ENCODE peak calls at places on chromosomes 16 and 17, in ten cellular contexts. C is heart right ventricle, N is GM12865, J is suprapubic skin, B is pancreas, U is HCT116, O is AG04450, I is progenitor cell of endocrine pancreas, P is MCF 10A, R is lower leg skin. S is an unnamed sample.

GRCh38 chr16:1401061-1401757 is 13.3 kb downstream of the UNKL start:
- DNase-seq in O (no peak), I (no peak), C (no peak), P (no peak), R (no peak), U (no peak), J (no peak), B (no peak), N (no peak), S (no peak)

GRCh38 chr17:499836-500543 is 147.4 kb upstream of the RPH3AL start:
- DNase-seq in O (no peak), J (no peak), U (no peak), I (no peak), P (no peak), C (no peak), R (no peak), N (peak), B (no peak), S (no peak)

GRCh38 chr17:41404024-41404651 is 6.7 kb upstream of the KRT31 start:
- DNase-seq in C (no peak), I (no peak), B (no peak), U (peak), O (peak), R (no peak), N (peak), J (no peak), P (peak), S (peak)

GRCh38 chr16:27640277-27640600 is 90.3 kb downstream of the KATNIP start:
- DNase-seq in J (no peak), O (no peak), N (no peak), U (no peak), I (no peak), C (no peak), R (no peak), P (peak), B (no peak), S (no peak)

GRCh38 chr16:4694664-4695451 is 1.5 kb downstream of the NUDT16L1 start:
- DNase-seq in P (no peak), C (peak), B (no peak), U (no peak), I (no peak), R (peak), O (no peak), J (no peak), N (no peak), S (no peak)

GRCh38 chr16:2500937-2501750 is 12.6 kb upstream of the ATP6V0C start:
- DNase-seq in R (peak), U (no peak), I (peak), O (peak), N (peak), J (no peak), P (peak), B (peak), C (peak), S (no peak)

GRCh38 chr16:17470871-17471744 is at the start of gene XYLT1:
- DNase-seq in P (peak), J (peak), U (no peak), B (peak), C (peak), N (no peak), I (peak), O (peak), R (peak), S (peak)

GRCh38 chr17:29577778-29578211 is 9.3 kb downstream of the TP53I13 start:
- DNase-seq in O (no peak), U (no peak), R (no peak), N (no peak), B (peak), I (no peak), C (no peak), J (peak), P (no peak), S (no peak)

GRCh38 chr16:17972460-17972943 is 364.0 kb downstream of the NPIPA8 start:
- DNase-seq in N (no peak), I (no peak), R (peak), U (no peak), P (no peak), J (peak), B (no peak), O (no peak), C (no peak), S (no peak)

GRCh38 chr16:31267332-31268032 is 7.7 kb downstream of the ITGAM start:
- DNase-seq in P (peak), O (no peak), B (no peak), U (no peak), R (peak), I (no peak), C (no peak), N (no peak), J (no peak), S (no peak)

GRCh38 chr17:59381716-59382570 is 50.5 kb downstream of the YPEL2 start:
- DNase-seq in I (no peak), P (no peak), C (peak), N (no peak), O (no peak), U (no peak), B (peak), R (no peak), J (no peak), S (no peak)

GRCh38 chr17:4735825-4736651 is 3.6 kb upstream of the ZMYND15 start:
- DNase-seq in B (no peak), I (no peak), U (no peak), R (no peak), N (no peak), C (no peak), P (no peak), J (no peak), O (no peak), S (no peak)

GRCh38 chr17:1228752-1229353 is 41.4 kb upstream of the BHLHA9 start:
- DNase-seq in P (no peak), O (no peak), R (no peak), U (no peak), I (no peak), J (no peak), C (peak), B (no peak), N (peak), S (no peak)

GRCh38 chr17:38418693-38419507 is 9.4 kb upstream of the ARHGAP23 start:
- DNase-seq in J (no peak), B (no peak), R (no peak), O (no peak), P (no peak), C (no peak), I (no peak), U (no peak), N (no peak), S (no peak)

GRCh38 chr17:38425744-38426143 is 2.5 kb upstream of the ARHGAP23 start:
- DNase-seq in P (no peak), R (no peak), B (no peak), J (no peak), N (no peak), C (no peak), I (no peak), O (no peak), U (no peak), S (no peak)

GRCh38 chr17:40487371-40488020 is 13.9 kb downstream of the TNS4 start:
- DNase-seq in N (no peak), C (no peak), P (peak), B (no peak), R (no peak), O (no peak), J (no peak), I (no peak), U (no peak), S (no peak)

GRCh38 chr17:40602445-40603443 is 37.5 kb upstream of the CCR7 start:
- DNase-seq in O (no peak), U (no peak), J (no peak), P (no peak), R (no peak), I (no peak), N (peak), C (no peak), B (no peak), S (no peak)

GRCh38 chr16:2858245-2859025 is 465 bp upstream of the PRSS22 start:
- DNase-seq in U (peak), R (no peak), N (no peak), C (no peak), I (peak), P (peak), J (no peak), B (peak), O (no peak), S (no peak)

GRCh38 chr16:73082608-73083007 is 34.7 kb upstream of the ZFHX3 start:
- DNase-seq in J (no peak), U (no peak), I (no peak), P (peak), C (no peak), N (no peak), B (no peak), O (peak), R (no peak), S (peak)

GRCh38 chr17:17153709-17154108 is 52.4 kb downstream of the PLD6 start:
- DNase-seq in U (no peak), C (no peak), I (no peak), N (no peak), O (no peak), R (no peak), B (no peak), J (no peak), P (no peak), S (no peak)

GRCh38 chr16:26365555-26365954 is 673.8 kb downstream of the HS3ST4 start:
- DNase-seq in C (no peak), I (no peak), P (no peak), O (no peak), R (no peak), U (no peak), J (no peak), B (no peak), N (no peak), S (no peak)

GRCh38 chr16:81720973-81721907 is 57.9 kb upstream of the PLCG2 start:
- DNase-seq in U (no peak), C (no peak), I (no peak), O (no peak), J (no peak), P (no peak), B (no peak), R (no peak), N (no peak), S (no peak)

GRCh38 chr17:81166033-81166472 is at the start of gene AATK:
- DNase-seq in P (no peak), B (no peak), U (no peak), R (no peak), J (no peak), C (no peak), N (no peak), O (no peak), I (no peak), S (no peak)

GRCh38 chr17:43025290-43025657 is 243 bp downstream of the RND2 start:
- DNase-seq in N (no peak), C (no peak), B (no peak), I (no peak), O (no peak), J (no peak), R (no peak), P (no peak), U (no peak), S (no peak)

GRCh38 chr17:27239046-27239445 is 54.9 kb upstream of the WSB1 start:
- DNase-seq in B (no peak), J (no peak), I (no peak), U (no peak), N (peak), C (no peak), O (no peak), P (no peak), R (no peak), S (no peak)

GRCh38 chr17:19677736-19678379 is 29.3 kb downstream of the ALDH3A2 start:
- DNase-seq in N (no peak), J (no peak), I (no peak), O (no peak), R (peak), B (no peak), P (no peak), U (no peak), C (no peak), S (no peak)

GRCh38 chr17:19676901-19677300 is 28.4 kb downstream of the ALDH3A2 start:
- DNase-seq in N (no peak), P (no peak), I (no peak), B (no peak), C (no peak), J (no peak), O (no peak), R (peak), U (no peak), S (no peak)

GRCh38 chr17:19671433-19671832 is 22.9 kb downstream of the ALDH3A2 start:
- DNase-seq in R (peak), U (no peak), J (no peak), P (no peak), O (no peak), I (no peak), C (no peak), N (no peak), B (no peak), S (no peak)

GRCh38 chr17:19670906-19671305 is 22.4 kb downstream of the ALDH3A2 start:
- DNase-seq in N (no peak), O (no peak), R (peak), C (no peak), U (no peak), P (no peak), B (no peak), J (no peak), I (no peak), S (no peak)

GRCh38 chr17:19672009-19672837 is 23.7 kb downstream of the ALDH3A2 start:
- DNase-seq in O (no peak), J (no peak), N (no peak), R (peak), P (no peak), I (no peak), C (peak), B (peak), U (no peak), S (no peak)
- TF ChIP-seq CTCF in O (peak), J (no peak), N (no peak), R (no peak), P (no peak), I (peak), C (no peak), B (no peak), U (no peak), S (peak)

GRCh38 chr17:76887809-76888208 is 19.6 kb downstream of the MGAT5B start:
- DNase-seq in O (no peak), N (no peak), R (no peak), U (no peak), P (no peak), J (no peak), B (no peak), C (no peak), I (no peak), S (no peak)
- TF ChIP-seq CTCF in O (peak), N (no peak), R (no peak), U (peak), P (no peak), J (no peak), B (no peak), C (no peak), I (no peak), S (peak)

GRCh38 chr16:83998091-83998490 is 30.0 kb downstream of the NECAB2 start:
- DNase-seq in O (no peak), I (no peak), B (no peak), N (no peak), J (no peak), R (no peak), C (no peak), U (no peak), P (no peak), S (no peak)

GRCh38 chr16:83996481-83997252 is 28.6 kb downstream of the NECAB2 start:
- DNase-seq in U (no peak), R (no peak), C (no peak), B (no peak), P (no peak), N (no peak), O (no peak), J (no peak), I (no peak), S (no peak)

GRCh38 chr16:83994087-83994486 is 26.0 kb downstream of the NECAB2 start:
- DNase-seq in N (no peak), U (peak), P (peak), J (no peak), R (no peak), C (no peak), O (peak), B (no peak), I (no peak), S (peak)

GRCh38 chr16:83994703-83995102 is 26.7 kb downstream of the NECAB2 start:
- DNase-seq in B (no peak), P (no peak), N (no peak), I (no peak), C (no peak), O (no peak), U (no peak), J (no peak), R (no peak), S (no peak)

GRCh38 chr16:83995756-83996155 is 27.7 kb downstream of the NECAB2 start:
- DNase-seq in N (peak), O (no peak), B (peak), J (no peak), R (no peak), P (no peak), U (peak), I (no peak), C (peak), S (no peak)
- TF ChIP-seq CTCF in N (no peak), O (no peak), B (no peak), J (no peak), R (no peak), P (no peak), U (no peak), I (no peak), C (no peak), S (no peak)

GRCh38 chr17:36657763-36658490 is 56.5 kb downstream of the MRM1 start:
- DNase-seq in C (no peak), J (no peak), N (no peak), U (no peak), R (no peak), B (no peak), O (no peak), P (no peak), I (peak), S (no peak)
- TF ChIP-seq CTCF in C (no peak), J (no peak), N (no peak), U (peak), R (no peak), B (no peak), O (peak), P (no peak), I (peak), S (peak)

GRCh38 chr17:21382560-21383495 is 6.7 kb downstream of the KCNJ12 start:
- DNase-seq in O (no peak), B (no peak), P (no peak), U (no peak), N (no peak), I (no peak), R (no peak), J (no peak), C (no peak), S (no peak)
- TF ChIP-seq CTCF in O (no peak), B (no peak), P (no peak), U (no peak), N (no peak), I (no peak), R (no peak), J (no peak), C (no peak), S (no peak)

GRCh38 chr17:9969301-9969935 is 64.3 kb upstream of the RCVRN start:
- DNase-seq in N (no peak), R (no peak), J (no peak), U (no peak), B (no peak), C (no peak), O (no peak), P (no peak), I (no peak), S (no peak)
- TF ChIP-seq CTCF in N (no peak), R (no peak), J (no peak), U (no peak), B (no peak), C (no peak), O (no peak), P (no peak), I (no peak), S (no peak)

DNA sequence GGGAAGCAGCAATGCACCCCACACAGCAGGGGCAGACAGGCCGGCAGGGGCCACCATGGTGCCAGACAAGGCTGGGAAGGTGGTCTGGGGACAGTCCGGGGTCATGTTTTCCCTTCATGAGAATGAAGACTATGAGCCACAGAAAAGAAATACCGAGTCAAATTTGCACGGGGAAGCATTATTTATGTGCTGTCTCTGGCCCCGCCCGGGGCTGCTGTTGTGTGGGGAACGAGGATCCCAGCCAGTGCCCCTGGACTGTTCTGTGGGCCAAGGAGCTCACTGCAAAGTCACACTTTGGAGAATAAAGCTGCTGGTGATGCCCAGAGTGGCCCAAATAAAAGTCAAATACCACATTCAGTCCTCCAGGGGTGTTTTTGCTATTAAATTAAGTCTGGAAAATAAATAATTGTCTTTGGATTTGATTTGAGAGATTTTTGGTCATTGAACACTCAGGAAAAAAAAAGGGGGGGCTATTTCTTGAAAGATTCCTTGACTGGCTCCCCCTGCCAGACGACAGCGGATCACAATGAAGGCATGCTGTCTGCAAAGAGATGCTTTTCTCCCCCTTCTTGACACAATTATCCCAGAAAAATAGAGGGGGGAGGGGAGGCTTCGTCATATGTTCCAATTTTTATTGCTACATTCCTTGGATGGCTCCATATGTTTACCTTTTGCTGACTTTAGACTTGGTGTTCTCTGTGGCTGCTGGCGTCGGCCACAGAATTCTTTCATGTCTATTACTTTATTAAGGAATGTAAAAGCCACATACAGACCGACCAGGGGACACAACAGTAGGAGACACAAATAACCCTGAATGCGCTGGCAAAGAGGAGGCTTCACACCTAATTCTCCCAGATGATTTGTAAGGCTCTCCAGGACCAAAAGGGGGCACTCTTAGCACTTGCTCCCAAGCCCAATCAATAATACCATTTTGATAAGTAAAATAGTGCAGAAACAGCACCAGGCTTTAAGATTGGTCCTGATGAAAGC is 27.1 kb upstream of the ANKFN1 start:
- DNase-seq in P (peak), R (no peak), N (peak), B (peak), U (peak), C (no peak), I (peak), O (peak), J (no peak), S (peak)
- TF ChIP-seq CTCF in P (peak), R (no peak), N (peak), B (peak), U (peak), C (no peak), I (peak), O (peak), J (no peak), S (peak)

S was measured in AG04449.